ENCODE peak calls at places on chromosomes 5 and 9, in ten cellular contexts. One of them, this sample, is unnamed.

GRCh38 chr9:38062498-38063362 is 6.3 kb downstream of the SHB start:
- DNase-seq in GM13976: no peak
- DNase-seq in Peyer's patch: no peak
- DNase-seq in BE2C: no peak
- DNase-seq in stomach: no peak
- DNase-seq in mucosa of descending colon: no peak
- DNase-seq in mammary epithelial cell: no peak
- DNase-seq in AG10803: peak
- DNase-seq in nephron progenitor cell: no peak
- DNase-seq in psoas muscle: no peak
- DNase-seq in this sample: no peak

GRCh38 chr5:169296456-169297220 is 4.3 kb downstream of the SLIT3 start:
- DNase-seq in GM13976: no peak
- DNase-seq in Peyer's patch: no peak
- DNase-seq in BE2C: no peak
- DNase-seq in stomach: no peak
- DNase-seq in mucosa of descending colon: peak
- DNase-seq in mammary epithelial cell: no peak
- DNase-seq in AG10803: peak
- DNase-seq in nephron progenitor cell: no peak
- DNase-seq in psoas muscle: peak
- DNase-seq in this sample: no peak

GRCh38 chr9:20649381-20649780 is 27.1 kb upstream of the MLLT3 start:
- DNase-seq in GM13976: no peak
- DNase-seq in Peyer's patch: no peak
- DNase-seq in BE2C: no peak
- DNase-seq in stomach: no peak
- DNase-seq in mucosa of descending colon: no peak
- DNase-seq in mammary epithelial cell: no peak
- DNase-seq in AG10803: no peak
- DNase-seq in nephron progenitor cell: no peak
- DNase-seq in psoas muscle: no peak
- DNase-seq in this sample: no peak

GRCh38 chr9:76302947-76303550 is 91.2 kb downstream of the RFK start:
- DNase-seq in GM13976: peak
- DNase-seq in Peyer's patch: no peak
- DNase-seq in BE2C: peak
- DNase-seq in stomach: no peak
- DNase-seq in mucosa of descending colon: no peak
- DNase-seq in mammary epithelial cell: peak
- DNase-seq in AG10803: peak
- DNase-seq in nephron progenitor cell: no peak
- DNase-seq in psoas muscle: no peak
- DNase-seq in this sample: peak

GRCh38 chr9:89770779-89771178 is 166.0 kb downstream of the GADD45G start:
- DNase-seq in GM13976: no peak
- DNase-seq in Peyer's patch: no peak
- DNase-seq in BE2C: no peak
- DNase-seq in stomach: no peak
- DNase-seq in mucosa of descending colon: no peak
- DNase-seq in mammary epithelial cell: no peak
- DNase-seq in AG10803: no peak
- DNase-seq in nephron progenitor cell: no peak
- DNase-seq in psoas muscle: peak
- DNase-seq in this sample: no peak

GRCh38 chr9:128349772-128350171 is 9.4 kb downstream of the SLC27A4 start:
- DNase-seq in GM13976: no peak
- DNase-seq in Peyer's patch: no peak
- DNase-seq in BE2C: no peak
- DNase-seq in stomach: no peak
- DNase-seq in mucosa of descending colon: no peak
- DNase-seq in mammary epithelial cell: no peak
- DNase-seq in AG10803: no peak
- DNase-seq in nephron progenitor cell: no peak
- DNase-seq in psoas muscle: no peak
- DNase-seq in this sample: no peak

GRCh38 chr5:14439087-14439841 is 142.3 kb upstream of the OTULINL start:
- DNase-seq in GM13976: no peak
- DNase-seq in Peyer's patch: no peak
- DNase-seq in BE2C: no peak
- DNase-seq in stomach: no peak
- DNase-seq in mucosa of descending colon: no peak
- DNase-seq in mammary epithelial cell: no peak
- DNase-seq in AG10803: peak
- DNase-seq in nephron progenitor cell: no peak
- DNase-seq in psoas muscle: no peak
- DNase-seq in this sample: no peak

GRCh38 chr5:83072946-83073345 is 4.2 kb downstream of the TMEM167A start:
- DNase-seq in GM13976: no peak
- DNase-seq in Peyer's patch: no peak
- DNase-seq in BE2C: no peak
- DNase-seq in stomach: no peak
- DNase-seq in mucosa of descending colon: no peak
- DNase-seq in mammary epithelial cell: no peak
- DNase-seq in AG10803: peak
- DNase-seq in nephron progenitor cell: no peak
- DNase-seq in psoas muscle: no peak
- DNase-seq in this sample: no peak

DNA sequence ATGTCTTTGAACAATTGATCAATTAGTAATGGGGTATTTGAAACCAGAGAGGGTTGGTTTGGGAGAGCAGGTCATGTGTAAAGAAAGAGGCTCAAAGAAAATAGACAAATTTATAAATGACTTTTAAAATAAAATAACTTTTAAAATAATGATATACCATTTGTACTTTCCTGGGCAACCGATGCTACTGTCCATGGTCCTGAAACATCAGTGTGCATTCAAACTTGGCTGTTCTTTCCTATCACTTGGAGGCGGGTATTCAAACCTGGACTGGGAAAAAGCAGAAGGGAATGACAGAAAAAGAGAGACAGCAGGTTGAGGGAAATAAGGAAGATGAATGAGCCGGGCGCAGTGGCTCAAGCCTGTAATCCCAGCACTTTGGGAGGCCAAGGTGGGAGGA is 1446.4 kb upstream of the WWC1 start:
- DNase-seq in GM13976: peak
- DNase-seq in Peyer's patch: no peak
- DNase-seq in BE2C: no peak
- DNase-seq in stomach: no peak
- DNase-seq in mucosa of descending colon: peak
- DNase-seq in mammary epithelial cell: peak
- DNase-seq in AG10803: no peak
- DNase-seq in nephron progenitor cell: peak
- DNase-seq in psoas muscle: no peak
- DNase-seq in this sample: no peak
- TF ChIP-seq CTCF in GM13976: no peak
- TF ChIP-seq CTCF in Peyer's patch: no peak
- TF ChIP-seq CTCF in BE2C: no peak
- TF ChIP-seq CTCF in stomach: no peak
- TF ChIP-seq CTCF in mucosa of descending colon: no peak
- TF ChIP-seq CTCF in mammary epithelial cell: no peak
- TF ChIP-seq CTCF in AG10803: no peak
- TF ChIP-seq CTCF in nephron progenitor cell: no peak
- TF ChIP-seq CTCF in psoas muscle: no peak
- TF ChIP-seq CTCF in this sample: no peak

GRCh38 chr9:1939926-1940368 is 75.2 kb upstream of the SMARCA2 start:
- DNase-seq in GM13976: peak
- DNase-seq in Peyer's patch: peak
- DNase-seq in BE2C: no peak
- DNase-seq in stomach: peak
- DNase-seq in mucosa of descending colon: peak
- DNase-seq in mammary epithelial cell: peak
- DNase-seq in AG10803: peak
- DNase-seq in nephron progenitor cell: peak
- DNase-seq in psoas muscle: no peak
- DNase-seq in this sample: peak

GRCh38 chr9:1938135-1938534 is 77.0 kb upstream of the SMARCA2 start:
- DNase-seq in GM13976: peak
- DNase-seq in Peyer's patch: no peak
- DNase-seq in BE2C: no peak
- DNase-seq in stomach: no peak
- DNase-seq in mucosa of descending colon: no peak
- DNase-seq in mammary epithelial cell: no peak
- DNase-seq in AG10803: no peak
- DNase-seq in nephron progenitor cell: no peak
- DNase-seq in psoas muscle: no peak
- DNase-seq in this sample: no peak

GRCh38 chr9:1938675-1939170 is 76.4 kb upstream of the SMARCA2 start:
- DNase-seq in GM13976: peak
- DNase-seq in Peyer's patch: no peak
- DNase-seq in BE2C: no peak
- DNase-seq in stomach: no peak
- DNase-seq in mucosa of descending colon: no peak
- DNase-seq in mammary epithelial cell: no peak
- DNase-seq in AG10803: no peak
- DNase-seq in nephron progenitor cell: no peak
- DNase-seq in psoas muscle: no peak
- DNase-seq in this sample: peak

GRCh38 chr9:1939466-1939865 is 75.7 kb upstream of the SMARCA2 start:
- DNase-seq in GM13976: peak
- DNase-seq in Peyer's patch: no peak
- DNase-seq in BE2C: no peak
- DNase-seq in stomach: no peak
- DNase-seq in mucosa of descending colon: no peak
- DNase-seq in mammary epithelial cell: no peak
- DNase-seq in AG10803: no peak
- DNase-seq in nephron progenitor cell: no peak
- DNase-seq in psoas muscle: no peak
- DNase-seq in this sample: peak

GRCh38 chr9:1941989-1942388 is 73.2 kb upstream of the SMARCA2 start:
- DNase-seq in GM13976: no peak
- DNase-seq in Peyer's patch: no peak
- DNase-seq in BE2C: no peak
- DNase-seq in stomach: no peak
- DNase-seq in mucosa of descending colon: no peak
- DNase-seq in mammary epithelial cell: no peak
- DNase-seq in AG10803: peak
- DNase-seq in nephron progenitor cell: no peak
- DNase-seq in psoas muscle: no peak
- DNase-seq in this sample: no peak
- TF ChIP-seq CTCF in GM13976: no peak
- TF ChIP-seq CTCF in Peyer's patch: no peak
- TF ChIP-seq CTCF in BE2C: no peak
- TF ChIP-seq CTCF in stomach: no peak
- TF ChIP-seq CTCF in mucosa of descending colon: no peak
- TF ChIP-seq CTCF in mammary epithelial cell: peak
- TF ChIP-seq CTCF in AG10803: peak
- TF ChIP-seq CTCF in nephron progenitor cell: no peak
- TF ChIP-seq CTCF in psoas muscle: no peak
- TF ChIP-seq CTCF in this sample: peak

GRCh38 chr5:78271766-78272165 is 22.7 kb downstream of the AP3B1 start:
- DNase-seq in GM13976: no peak
- DNase-seq in Peyer's patch: no peak
- DNase-seq in BE2C: no peak
- DNase-seq in stomach: no peak
- DNase-seq in mucosa of descending colon: no peak
- DNase-seq in mammary epithelial cell: no peak
- DNase-seq in AG10803: no peak
- DNase-seq in nephron progenitor cell: no peak
- DNase-seq in psoas muscle: no peak
- DNase-seq in this sample: no peak

GRCh38 chr5:78273436-78273835 is 21.1 kb downstream of the AP3B1 start:
- DNase-seq in GM13976: no peak
- DNase-seq in Peyer's patch: no peak
- DNase-seq in BE2C: no peak
- DNase-seq in stomach: no peak
- DNase-seq in mucosa of descending colon: no peak
- DNase-seq in mammary epithelial cell: no peak
- DNase-seq in AG10803: no peak
- DNase-seq in nephron progenitor cell: no peak
- DNase-seq in psoas muscle: no peak
- DNase-seq in this sample: no peak

GRCh38 chr5:78268361-78268760 is 26.1 kb downstream of the AP3B1 start:
- DNase-seq in GM13976: no peak
- DNase-seq in Peyer's patch: no peak
- DNase-seq in BE2C: no peak
- DNase-seq in stomach: no peak
- DNase-seq in mucosa of descending colon: no peak
- DNase-seq in mammary epithelial cell: no peak
- DNase-seq in AG10803: no peak
- DNase-seq in nephron progenitor cell: no peak
- DNase-seq in psoas muscle: no peak
- DNase-seq in this sample: no peak

GRCh38 chr5:78265163-78265562 is 29.3 kb downstream of the AP3B1 start:
- DNase-seq in GM13976: no peak
- DNase-seq in Peyer's patch: no peak
- DNase-seq in BE2C: no peak
- DNase-seq in stomach: no peak
- DNase-seq in mucosa of descending colon: no peak
- DNase-seq in mammary epithelial cell: no peak
- DNase-seq in AG10803: no peak
- DNase-seq in nephron progenitor cell: no peak
- DNase-seq in psoas muscle: no peak
- DNase-seq in this sample: no peak

DNA sequence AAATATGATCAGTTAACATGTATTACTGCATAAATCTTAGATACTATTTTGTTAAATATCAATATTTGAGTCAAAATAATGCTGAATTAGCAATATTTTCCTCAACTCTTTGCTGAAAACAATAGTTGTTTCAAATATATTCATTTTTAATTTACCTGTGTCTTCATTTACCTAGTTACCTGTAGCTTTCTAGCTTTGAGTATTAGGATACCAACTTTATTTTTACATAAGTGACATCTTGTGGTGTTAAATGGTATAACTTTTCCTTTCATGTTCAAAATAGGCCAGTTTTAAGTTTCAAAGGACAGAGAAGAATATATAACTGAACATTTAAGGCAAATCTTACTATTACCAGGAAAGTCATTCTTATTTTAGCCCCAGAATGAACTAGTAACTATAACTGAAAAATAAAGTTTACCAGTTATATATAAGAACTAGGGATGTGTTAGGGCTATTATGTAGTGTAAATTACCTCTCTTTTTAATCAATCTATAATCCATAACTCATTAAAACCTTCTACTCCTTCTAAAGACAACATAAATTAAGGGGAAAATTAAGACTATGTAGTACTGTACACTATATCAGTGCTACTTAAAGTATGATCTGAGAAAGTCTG is 25.3 kb downstream of the AP3B1 start:
- DNase-seq in GM13976: no peak
- DNase-seq in Peyer's patch: no peak
- DNase-seq in BE2C: no peak
- DNase-seq in stomach: no peak
- DNase-seq in mucosa of descending colon: no peak
- DNase-seq in mammary epithelial cell: no peak
- DNase-seq in AG10803: no peak
- DNase-seq in nephron progenitor cell: no peak
- DNase-seq in psoas muscle: no peak
- DNase-seq in this sample: peak
- TF ChIP-seq CTCF in GM13976: peak
- TF ChIP-seq CTCF in Peyer's patch: peak
- TF ChIP-seq CTCF in BE2C: peak
- TF ChIP-seq CTCF in stomach: peak
- TF ChIP-seq CTCF in mucosa of descending colon: no peak
- TF ChIP-seq CTCF in mammary epithelial cell: peak
- TF ChIP-seq CTCF in AG10803: peak
- TF ChIP-seq CTCF in nephron progenitor cell: peak
- TF ChIP-seq CTCF in psoas muscle: peak
- TF ChIP-seq CTCF in this sample: peak

GRCh38 chr9:113421726-113422125 is 11.2 kb downstream of the C9orf43 start:
- DNase-seq in GM13976: no peak
- DNase-seq in Peyer's patch: no peak
- DNase-seq in BE2C: no peak
- DNase-seq in stomach: no peak
- DNase-seq in mucosa of descending colon: no peak
- DNase-seq in mammary epithelial cell: no peak
- DNase-seq in AG10803: no peak
- DNase-seq in nephron progenitor cell: no peak
- DNase-seq in psoas muscle: no peak
- DNase-seq in this sample: no peak

GRCh38 chr9:113416149-113416726 is 5.7 kb downstream of the C9orf43 start:
- DNase-seq in GM13976: peak
- DNase-seq in Peyer's patch: peak
- DNase-seq in BE2C: no peak
- DNase-seq in stomach: no peak
- DNase-seq in mucosa of descending colon: no peak
- DNase-seq in mammary epithelial cell: no peak
- DNase-seq in AG10803: no peak
- DNase-seq in nephron progenitor cell: no peak
- DNase-seq in psoas muscle: no peak
- DNase-seq in this sample: peak

GRCh38 chr9:113417370-113417769 is 6.8 kb downstream of the C9orf43 start:
- DNase-seq in GM13976: no peak
- DNase-seq in Peyer's patch: no peak
- DNase-seq in BE2C: no peak
- DNase-seq in stomach: no peak
- DNase-seq in mucosa of descending colon: no peak
- DNase-seq in mammary epithelial cell: no peak
- DNase-seq in AG10803: no peak
- DNase-seq in nephron progenitor cell: no peak
- DNase-seq in psoas muscle: no peak
- DNase-seq in this sample: no peak
- TF ChIP-seq CTCF in GM13976: no peak
- TF ChIP-seq CTCF in Peyer's patch: no peak
- TF ChIP-seq CTCF in BE2C: no peak
- TF ChIP-seq CTCF in stomach: no peak
- TF ChIP-seq CTCF in mucosa of descending colon: no peak
- TF ChIP-seq CTCF in mammary epithelial cell: no peak
- TF ChIP-seq CTCF in AG10803: no peak
- TF ChIP-seq CTCF in nephron progenitor cell: no peak
- TF ChIP-seq CTCF in psoas muscle: no peak
- TF ChIP-seq CTCF in this sample: no peak